ENCODE peak calls at places on chromosomes 2 and 18, in ten cellular contexts. Y is T-helper 2 cell treated with Interferon-gamma antibody and Interleukin-4, amounts not matched to agents 5 μg/mL and 100 μg/mL, for 36 hours; X is T-cell; U is glutamatergic neuron; Z is stimulated activated CD8-positive, alpha-beta memory T cell treated with anti-CD3 and anti-CD28 coated beads, Interleukin-4, amount 100 ng/mL, for 48 hours; J is T-helper 9 cell; N is GM10248; E is smooth muscle cell of the brain vasculature; C is mammary epithelial cell; Q is naive thymus-derived CD8-positive, alpha-beta T cell. I is an unnamed sample.
A peak's percentile ranks its signal among the peaks of the same experiment; 100 is the strongest.

GRCh38 chr2:160073284-160073888 is 11.0 kb upstream of the PLA2R1 start:
- DNase-seq in Y (no peak), J (no peak), X (no peak), C (no peak), E (no peak), Z (no peak), U (no peak), N (no peak), Q (no peak), I (no peak)

GRCh38 chr2:37653805-37654378 is 17.6 kb downstream of the CDC42EP3 start:
- DNase-seq in C (peak; percentile 86), X (peak; percentile 34), Y (no peak), E (no peak), N (peak; percentile 45), U (no peak), Z (no peak), J (no peak), Q (no peak), I (no peak)

GRCh38 chr18:318791-319291 is 51.0 kb upstream of the THOC1 start:
- DNase-seq in U (no peak), Q (no peak), X (no peak), E (no peak), N (no peak), Y (no peak), C (no peak), J (no peak), Z (no peak), I (no peak)

GRCh38 chr2:223779877-223780276 is 57.5 kb downstream of the AP1S3 start:
- DNase-seq in X (peak; percentile 38), Z (peak; percentile 61), E (no peak), N (peak; percentile 60), Q (peak; percentile 32), U (no peak), Y (peak; percentile 48), C (peak; percentile 44), J (no peak), I (peak; percentile 28)

GRCh38 chr2:227482638-227483340 is 10.8 kb downstream of the AGFG1 start:
- DNase-seq in E (no peak), Q (no peak), Z (no peak), X (no peak), U (no peak), N (peak; percentile 59), J (no peak), Y (no peak), C (peak; percentile 46), I (no peak)

GRCh38 chr2:126932529-126932928 is 33.8 kb downstream of the TEX51 start:
- DNase-seq in C (no peak), E (no peak), Y (no peak), J (no peak), X (no peak), N (no peak), Z (no peak), U (no peak), Q (no peak), I (no peak)

GRCh38 chr2:165777522-165778186 is 16.4 kb downstream of the GALNT3 start:
- DNase-seq in E (no peak), N (no peak), X (no peak), Q (no peak), Z (no peak), J (no peak), U (no peak), C (no peak), Y (peak; percentile 41), I (no peak)

GRCh38 chr2:199488772-199489400 is 31.1 kb upstream of the SATB2 start:
- DNase-seq in Z (peak; percentile 63), E (peak; percentile 31), U (peak; percentile 75), J (peak; percentile 31), C (peak; percentile 43), N (peak; percentile 67), X (peak; percentile 40), Y (peak; percentile 7), Q (peak; percentile 44), I (no peak)

GRCh38 chr18:55407774-55408535 is 180.0 kb downstream of the TCF4 start:
- DNase-seq in N (no peak), Y (no peak), Z (no peak), Q (no peak), X (no peak), J (no peak), C (no peak), E (no peak), U (no peak), I (no peak)

GRCh38 chr18:34729740-34730338 is 19.7 kb downstream of the DTNA start:
- DNase-seq in J (no peak), Z (no peak), N (no peak), Q (no peak), C (no peak), Y (no peak), E (no peak), X (no peak), U (no peak), I (no peak)

GRCh38 chr2:122136071-122136470 is 380.6 kb downstream of the TSN start:
- DNase-seq in U (no peak), Q (no peak), X (no peak), E (no peak), N (peak; percentile 30), J (no peak), Y (no peak), C (peak; percentile 9), Z (no peak), I (peak; percentile 14)

GRCh38 chr2:109402180-109402579 is 211.6 kb downstream of the SEPTIN10 start:
- DNase-seq in J (no peak), X (no peak), Y (no peak), U (no peak), Q (no peak), E (no peak), Z (no peak), C (no peak), N (no peak), I (no peak)

GRCh38 chr2:112814278-112814677 is 22.3 kb downstream of the IL1B start:
- DNase-seq in Y (no peak), Z (no peak), Q (no peak), X (no peak), E (peak; percentile 45), J (no peak), N (no peak), C (peak; percentile 93), U (no peak), I (no peak)

GRCh38 chr18:51149605-51150429 is 47.7 kb downstream of the MEX3C start:
- DNase-seq in Y (no peak), X (no peak), N (no peak), U (no peak), Z (no peak), C (peak; percentile 77), Q (no peak), J (no peak), E (peak; percentile 21), I (no peak)

GRCh38 chr18:75130591-75131274 is 78.2 kb downstream of the PTGR3 start:
- DNase-seq in C (no peak), E (no peak), Q (no peak), Y (no peak), J (no peak), X (no peak), U (no peak), N (no peak), Z (peak; percentile 8), I (no peak)

GRCh38 chr2:29663266-29663665 is 258.1 kb downstream of the ALK start:
- DNase-seq in Q (no peak), C (peak; percentile 73), U (no peak), E (peak; percentile 51), J (no peak), N (no peak), X (no peak), Z (no peak), Y (no peak), I (peak; percentile 71)

GRCh38 chr2:164015328-164016123 is 279.7 kb upstream of the FIGN start:
- DNase-seq in J (no peak), Y (no peak), Z (no peak), N (peak; percentile 42), C (no peak), X (no peak), E (no peak), U (no peak), Q (no peak), I (no peak)

GRCh38 chr18:80196528-80197320 is 50.6 kb downstream of the PARD6G start:
- DNase-seq in Q (no peak), N (no peak), X (no peak), J (no peak), E (no peak), C (peak; percentile 76), Y (no peak), Z (no peak), U (no peak), I (no peak)

GRCh38 chr2:30721668-30722647 is 85.3 kb downstream of the CAPN13 start:
- DNase-seq in X (no peak), Q (no peak), Y (no peak), U (no peak), C (no peak), J (no peak), N (no peak), Z (peak; percentile 3), E (no peak), I (no peak)

GRCh38 chr2:62410015-62410453 is 96.0 kb downstream of the TMEM17 start:
- DNase-seq in U (no peak), Q (no peak), X (no peak), N (no peak), E (no peak), J (no peak), Z (no peak), Y (no peak), C (no peak), I (no peak)

I was measured in HS-5.